ENCODE peak calls at places on chromosomes 12 and 14, in six cellular contexts. One of them, this sample, is unnamed.
A peak's percentile ranks its signal among the peaks of the same experiment; 100 is the strongest.

GRCh38 chr14:89420502-89420901 is 3.5 kb upstream of the FOXN3 start:
- DNase-seq in left ventricle myocardium inferior: no peak
- DNase-seq in GM23338: no peak
- DNase-seq in PC-3: peak; percentile 47
- DNase-seq in uterus: no peak
- DNase-seq in CD8-positive, alpha-beta T cell: no peak
- DNase-seq in this sample: no peak

GRCh38 chr12:27545666-27546065 is 21.7 kb downstream of the PPFIBP1 start:
- DNase-seq in PC-3: no peak
- DNase-seq in GM23338: no peak
- DNase-seq in uterus: no peak
- DNase-seq in CD8-positive, alpha-beta T cell: no peak
- DNase-seq in left ventricle myocardium inferior: no peak
- DNase-seq in this sample: no peak

GRCh38 chr12:27984275-27984674 is 11.7 kb upstream of the PTHLH start:
- DNase-seq in left ventricle myocardium inferior: no peak
- DNase-seq in PC-3: peak; percentile 100
- DNase-seq in uterus: no peak
- DNase-seq in GM23338: no peak
- DNase-seq in CD8-positive, alpha-beta T cell: no peak
- DNase-seq in this sample: no peak

GRCh38 chr14:23403139-23403438 is 5.0 kb downstream of the MYH6 start:
- DNase-seq in GM23338: no peak
- DNase-seq in uterus: no peak
- DNase-seq in PC-3: no peak
- DNase-seq in left ventricle myocardium inferior: no peak
- DNase-seq in CD8-positive, alpha-beta T cell: no peak
- DNase-seq in this sample: no peak

GRCh38 chr12:98935847-98936246 is 290.8 kb downstream of the APAF1 start:
- DNase-seq in left ventricle myocardium inferior: no peak
- DNase-seq in PC-3: no peak
- DNase-seq in CD8-positive, alpha-beta T cell: no peak
- DNase-seq in uterus: no peak
- DNase-seq in GM23338: no peak
- DNase-seq in this sample: no peak

GRCh38 chr12:12718853-12719252 is 1.7 kb downstream of the CDKN1B start:
- DNase-seq in uterus: no peak
- DNase-seq in left ventricle myocardium inferior: no peak
- DNase-seq in CD8-positive, alpha-beta T cell: no peak
- DNase-seq in PC-3: peak; percentile 10
- DNase-seq in GM23338: peak; percentile 28
- DNase-seq in this sample: peak; percentile 42

GRCh38 chr12:52689239-52689638 is 9.0 kb upstream of the KRT1 start:
- DNase-seq in GM23338: no peak
- DNase-seq in uterus: no peak
- DNase-seq in CD8-positive, alpha-beta T cell: no peak
- DNase-seq in left ventricle myocardium inferior: no peak
- DNase-seq in PC-3: no peak
- DNase-seq in this sample: no peak

GRCh38 chr14:86141966-86142365 is 612.0 kb downstream of the FLRT2 start:
- DNase-seq in left ventricle myocardium inferior: no peak
- DNase-seq in CD8-positive, alpha-beta T cell: no peak
- DNase-seq in PC-3: no peak
- DNase-seq in uterus: no peak
- DNase-seq in GM23338: no peak
- DNase-seq in this sample: no peak

GRCh38 chr12:95279835-95280234 is 62.2 kb downstream of the VEZT start:
- DNase-seq in CD8-positive, alpha-beta T cell: no peak
- DNase-seq in PC-3: no peak
- DNase-seq in GM23338: no peak
- DNase-seq in uterus: no peak
- DNase-seq in left ventricle myocardium inferior: no peak
- DNase-seq in this sample: no peak

GRCh38 chr12:29552324-29552927 is 54.9 kb upstream of the OVCH1 start:
- DNase-seq in CD8-positive, alpha-beta T cell: peak; percentile 34
- DNase-seq in uterus: peak; percentile 52
- DNase-seq in PC-3: peak; percentile 83
- DNase-seq in GM23338: peak; percentile 76
- DNase-seq in left ventricle myocardium inferior: peak; percentile 62
- DNase-seq in this sample: peak; percentile 38

GRCh38 chr12:103667129-103667528 is 80.1 kb downstream of the STAB2 start:
- DNase-seq in left ventricle myocardium inferior: no peak
- DNase-seq in CD8-positive, alpha-beta T cell: no peak
- DNase-seq in PC-3: no peak
- DNase-seq in GM23338: no peak
- DNase-seq in uterus: no peak
- DNase-seq in this sample: no peak

DNA sequence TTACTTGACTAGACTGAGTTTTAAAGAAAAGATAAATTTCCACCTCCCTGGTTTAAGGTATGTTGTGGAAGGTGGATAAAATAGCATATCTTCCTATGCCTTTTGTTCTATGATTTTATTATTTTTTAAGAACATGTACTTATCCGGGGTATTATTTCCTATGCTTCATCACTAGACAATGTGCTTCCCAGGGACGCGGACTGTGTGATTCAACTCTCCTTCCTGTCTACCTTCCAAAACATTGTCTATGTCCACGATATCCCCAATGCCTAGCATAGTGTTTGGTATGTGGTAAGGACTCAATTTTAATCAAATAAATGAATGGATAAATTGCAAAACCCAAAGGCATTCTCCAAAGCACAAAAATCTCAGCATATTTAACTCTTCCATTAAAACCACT is 8.3 kb upstream of the CCND2 start:
- DNase-seq in PC-3: no peak
- DNase-seq in GM23338: no peak
- DNase-seq in CD8-positive, alpha-beta T cell: no peak
- DNase-seq in uterus: no peak
- DNase-seq in left ventricle myocardium inferior: no peak
- DNase-seq in this sample: no peak
- H3K27me3 ChIP-seq in PC-3: peaks cover 82% of the 10 kb centered on the region
- H3K27me3 ChIP-seq in GM23338: peaks cover 26% of the 10 kb centered on the region
- H3K27me3 ChIP-seq in CD8-positive, alpha-beta T cell: no peaks in the 10 kb centered on the region
- H3K27me3 ChIP-seq in uterus: no peaks in the 10 kb centered on the region
- H3K27me3 ChIP-seq in left ventricle myocardium inferior: peaks cover 23% of the 10 kb centered on the region
- H3K27me3 ChIP-seq in this sample: peaks cover 16% of the 10 kb centered on the region

GRCh38 chr14:63287661-63288483 is 30.9 kb downstream of the GPHB5 start:
- DNase-seq in GM23338: no peak
- DNase-seq in left ventricle myocardium inferior: no peak
- DNase-seq in uterus: no peak
- DNase-seq in PC-3: no peak
- DNase-seq in CD8-positive, alpha-beta T cell: no peak
- DNase-seq in this sample: peak; percentile 46

GRCh38 chr14:63288853-63289252 is 29.9 kb downstream of the GPHB5 start:
- DNase-seq in left ventricle myocardium inferior: no peak
- DNase-seq in GM23338: no peak
- DNase-seq in uterus: no peak
- DNase-seq in PC-3: no peak
- DNase-seq in CD8-positive, alpha-beta T cell: no peak
- DNase-seq in this sample: no peak

GRCh38 chr14:63282997-63283396 is 35.7 kb downstream of the GPHB5 start:
- DNase-seq in left ventricle myocardium inferior: no peak
- DNase-seq in uterus: no peak
- DNase-seq in PC-3: no peak
- DNase-seq in CD8-positive, alpha-beta T cell: no peak
- DNase-seq in GM23338: no peak
- DNase-seq in this sample: no peak

GRCh38 chr14:63286071-63286470 is 32.7 kb downstream of the GPHB5 start:
- DNase-seq in GM23338: no peak
- DNase-seq in CD8-positive, alpha-beta T cell: no peak
- DNase-seq in PC-3: no peak
- DNase-seq in left ventricle myocardium inferior: no peak
- DNase-seq in uterus: no peak
- DNase-seq in this sample: no peak

GRCh38 chr14:63283501-63284248 is 35.1 kb downstream of the GPHB5 start:
- DNase-seq in CD8-positive, alpha-beta T cell: no peak
- DNase-seq in PC-3: no peak
- DNase-seq in GM23338: no peak
- DNase-seq in uterus: peak; percentile 40
- DNase-seq in left ventricle myocardium inferior: no peak
- DNase-seq in this sample: no peak
- H3K4me3 ChIP-seq in CD8-positive, alpha-beta T cell: no peak overlapping the region
- H3K4me3 ChIP-seq in PC-3: no peak overlapping the region
- H3K4me3 ChIP-seq in GM23338: no peak overlapping the region
- H3K4me3 ChIP-seq in uterus: no peak overlapping the region
- H3K4me3 ChIP-seq in left ventricle myocardium inferior: no peak overlapping the region
- H3K4me3 ChIP-seq in this sample: no peak overlapping the region

DNA sequence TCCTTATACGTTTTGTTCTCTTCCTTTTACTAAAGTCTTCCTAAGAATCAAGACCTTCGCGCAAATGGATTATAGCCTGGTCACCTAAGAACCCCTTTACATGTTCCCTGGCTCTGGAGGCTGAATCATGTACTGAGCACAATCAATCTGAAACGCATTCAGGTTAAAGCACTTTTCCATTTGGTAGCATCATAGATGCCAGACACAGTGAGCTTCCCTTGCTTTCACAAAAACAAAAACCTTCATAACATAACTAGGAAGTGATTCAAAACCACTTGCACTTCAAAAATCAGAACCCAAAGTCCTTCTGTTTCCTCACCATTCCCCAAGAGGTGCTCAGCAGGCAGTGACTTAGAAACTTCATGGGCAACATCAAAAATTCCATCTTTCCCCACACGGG is 105.4 kb downstream of the CRACR2A start:
- DNase-seq in CD8-positive, alpha-beta T cell: no peak
- DNase-seq in uterus: no peak
- DNase-seq in GM23338: no peak
- DNase-seq in PC-3: no peak
- DNase-seq in left ventricle myocardium inferior: no peak
- DNase-seq in this sample: no peak
- H3K36me3 ChIP-seq in CD8-positive, alpha-beta T cell: peaks cover under 1% of the 10 kb centered on the region
- H3K36me3 ChIP-seq in uterus: no peaks in the 10 kb centered on the region
- H3K36me3 ChIP-seq in GM23338: no peaks in the 10 kb centered on the region
- H3K36me3 ChIP-seq in PC-3: no peaks in the 10 kb centered on the region
- H3K36me3 ChIP-seq in left ventricle myocardium inferior: no peaks in the 10 kb centered on the region
- H3K36me3 ChIP-seq in this sample: no peaks in the 10 kb centered on the region

GRCh38 chr14:36647827-36648753 is 13.6 kb upstream of the PAX9 start:
- DNase-seq in PC-3: peak; percentile 73
- DNase-seq in uterus: no peak
- DNase-seq in CD8-positive, alpha-beta T cell: no peak
- DNase-seq in GM23338: peak; percentile 91
- DNase-seq in left ventricle myocardium inferior: no peak
- DNase-seq in this sample: peak; percentile 86

GRCh38 chr14:36652542-36653201 is 9.0 kb upstream of the PAX9 start:
- DNase-seq in PC-3: peak; percentile 71
- DNase-seq in GM23338: no peak
- DNase-seq in left ventricle myocardium inferior: no peak
- DNase-seq in uterus: no peak
- DNase-seq in CD8-positive, alpha-beta T cell: no peak
- DNase-seq in this sample: no peak

GRCh38 chr14:36647417-36647826 is 14.2 kb upstream of the PAX9 start:
- DNase-seq in uterus: no peak
- DNase-seq in GM23338: peak; percentile 47
- DNase-seq in PC-3: no peak
- DNase-seq in CD8-positive, alpha-beta T cell: no peak
- DNase-seq in left ventricle myocardium inferior: no peak
- DNase-seq in this sample: peak; percentile 75

GRCh38 chr14:36646664-36647416 is 14.8 kb upstream of the PAX9 start:
- DNase-seq in GM23338: peak; percentile 67
- DNase-seq in PC-3: no peak
- DNase-seq in uterus: no peak
- DNase-seq in CD8-positive, alpha-beta T cell: no peak
- DNase-seq in left ventricle myocardium inferior: no peak
- DNase-seq in this sample: peak; percentile 84

DNA sequence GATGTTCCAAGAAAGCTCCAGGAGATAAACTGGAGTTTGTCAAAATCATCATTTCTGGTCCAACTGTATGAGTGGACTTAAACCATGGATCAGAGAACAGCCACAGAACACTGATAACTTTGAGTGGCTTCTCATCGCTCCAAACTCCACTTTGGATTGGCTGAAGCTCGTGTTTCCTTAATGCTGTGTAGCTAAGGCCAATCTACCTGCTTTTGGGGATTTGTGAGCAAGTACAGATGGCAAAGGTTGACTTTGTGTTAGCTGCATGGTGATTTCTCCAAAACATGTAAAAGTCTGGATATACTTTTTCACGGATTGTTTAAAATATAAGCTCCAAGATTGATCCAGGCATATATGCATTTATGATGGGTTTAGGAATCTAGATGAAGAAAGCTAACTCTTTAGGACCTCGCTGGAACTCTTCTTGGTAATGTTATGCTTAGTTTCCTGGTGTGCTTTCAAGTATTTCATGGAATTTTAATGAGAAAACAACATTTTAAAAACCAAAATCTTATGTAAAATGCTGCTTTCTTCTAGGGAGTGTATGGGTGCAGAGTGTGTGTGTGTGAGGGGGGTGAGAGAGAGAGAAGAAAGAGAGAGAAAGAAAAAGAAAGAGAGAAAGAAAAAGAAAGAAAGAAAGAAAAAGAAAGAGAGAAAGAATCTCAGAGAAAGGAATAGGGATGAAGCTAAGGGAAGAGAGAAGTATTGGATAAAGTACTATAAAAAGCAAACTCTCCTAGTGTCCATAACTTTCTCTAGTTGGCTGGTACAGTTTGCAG is 11.6 kb upstream of the PAX9 start:
- DNase-seq in PC-3: no peak
- DNase-seq in CD8-positive, alpha-beta T cell: no peak
- DNase-seq in GM23338: no peak
- DNase-seq in left ventricle myocardium inferior: no peak
- DNase-seq in uterus: no peak
- DNase-seq in this sample: no peak
- H3K27me3 ChIP-seq in PC-3: no peaks in the 10 kb centered on the region
- H3K27me3 ChIP-seq in CD8-positive, alpha-beta T cell: peaks cover 26% of the 10 kb centered on the region
- H3K27me3 ChIP-seq in GM23338: peaks cover 100% of the 10 kb centered on the region
- H3K27me3 ChIP-seq in left ventricle myocardium inferior: peaks cover 100% of the 10 kb centered on the region
- H3K27me3 ChIP-seq in uterus: peaks cover 8% of the 10 kb centered on the region
- H3K27me3 ChIP-seq in this sample: peaks cover 100% of the 10 kb centered on the region

DNA sequence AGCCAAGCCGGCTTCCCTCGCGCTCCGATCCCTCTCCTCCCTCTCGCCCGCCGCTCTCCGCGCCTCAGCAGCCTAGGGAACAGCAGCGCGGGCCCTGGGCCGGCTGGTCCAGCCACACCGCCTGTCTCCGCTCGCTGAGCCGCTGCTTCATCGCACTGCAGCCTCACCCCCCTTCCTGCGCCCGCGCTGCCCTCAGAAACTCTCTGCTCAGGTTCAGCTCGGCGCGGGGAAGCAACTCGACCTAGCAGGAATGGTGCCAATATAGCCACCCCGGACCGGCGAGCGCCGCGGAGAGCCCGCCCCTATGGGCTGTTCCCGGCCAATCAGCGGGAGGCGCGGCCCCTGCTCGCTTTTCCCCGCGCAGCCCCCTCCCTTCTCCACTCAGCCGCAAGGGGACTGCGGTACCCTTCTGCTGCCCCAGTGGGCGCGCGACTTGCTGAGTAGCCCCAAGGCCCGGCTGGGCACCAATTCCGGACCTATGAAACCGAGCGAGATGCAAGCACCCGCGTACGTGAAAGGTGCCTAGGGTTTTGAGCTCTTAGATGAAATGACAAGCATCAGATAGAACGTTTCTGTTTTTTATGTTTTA is at the start of gene ADAMTS20:
- DNase-seq in left ventricle myocardium inferior: no peak
- DNase-seq in uterus: no peak
- DNase-seq in GM23338: peak; percentile 95
- DNase-seq in PC-3: no peak
- DNase-seq in CD8-positive, alpha-beta T cell: no peak
- DNase-seq in this sample: peak; percentile 94
- H3K4me3 ChIP-seq in left ventricle myocardium inferior: peak within 1 kb of the TSS; percentile 14
- H3K4me3 ChIP-seq in uterus: no peak within 1 kb of the TSS
- H3K4me3 ChIP-seq in GM23338: peak within 1 kb of the TSS; percentile 79
- H3K4me3 ChIP-seq in PC-3: no peak within 1 kb of the TSS
- H3K4me3 ChIP-seq in CD8-positive, alpha-beta T cell: no peak within 1 kb of the TSS
- H3K4me3 ChIP-seq in this sample: peak within 1 kb of the TSS; percentile 57

GRCh38 chr12:4286228-4286627 is 12.7 kb downstream of the CCND2 start:
- DNase-seq in uterus: no peak
- DNase-seq in CD8-positive, alpha-beta T cell: no peak
- DNase-seq in left ventricle myocardium inferior: no peak
- DNase-seq in PC-3: no peak
- DNase-seq in GM23338: no peak
- DNase-seq in this sample: peak; percentile 53
- H3K36me3 ChIP-seq in uterus: no peaks in the 10 kb centered on the region
- H3K36me3 ChIP-seq in CD8-positive, alpha-beta T cell: peaks cover 86% of the 10 kb centered on the region
- H3K36me3 ChIP-seq in left ventricle myocardium inferior: peaks cover 71% of the 10 kb centered on the region
- H3K36me3 ChIP-seq in PC-3: no peaks in the 10 kb centered on the region
- H3K36me3 ChIP-seq in GM23338: peaks cover 85% of the 10 kb centered on the region
- H3K36me3 ChIP-seq in this sample: peaks cover 78% of the 10 kb centered on the region